ENCODE peak calls at places on chromosomes 2 and 18, in four cellular contexts. One of them, this sample, is unnamed.
A peak's percentile ranks its signal among the peaks of the same experiment; 100 is the strongest.

GRCh38 chr2:31434911-31435310 is 20.4 kb upstream of the XDH start:
- DNase-seq in upper lobe of right lung: no peak
- DNase-seq in hepatocyte: no peak
- DNase-seq in ovary: no peak
- DNase-seq in this sample: no peak

GRCh38 chr2:164412831-164413230 is 208.5 kb downstream of the GRB14 start:
- DNase-seq in upper lobe of right lung: no peak
- DNase-seq in hepatocyte: no peak
- DNase-seq in ovary: no peak
- DNase-seq in this sample: no peak

GRCh38 chr2:205746408-205746785 is 64.1 kb downstream of the NRP2 start:
- DNase-seq in upper lobe of right lung: peak; percentile 70
- DNase-seq in hepatocyte: no peak
- DNase-seq in ovary: no peak
- DNase-seq in this sample: peak; percentile 51

GRCh38 chr18:54775686-54776085 is 52.6 kb upstream of the RAB27B start:
- DNase-seq in upper lobe of right lung: no peak
- DNase-seq in hepatocyte: no peak
- DNase-seq in ovary: no peak
- DNase-seq in this sample: peak; percentile 46

GRCh38 chr18:12651651-12652050 is 6.3 kb downstream of the SPIRE1 start:
- DNase-seq in upper lobe of right lung: no peak
- DNase-seq in hepatocyte: no peak
- DNase-seq in ovary: no peak
- DNase-seq in this sample: no peak

GRCh38 chr2:61647044-61647443 is 108.9 kb upstream of the XPO1 start:
- DNase-seq in upper lobe of right lung: no peak
- DNase-seq in hepatocyte: no peak
- DNase-seq in ovary: no peak
- DNase-seq in this sample: no peak

GRCh38 chr2:227824711-227825110 is 11.1 kb downstream of the CCL20 start:
- DNase-seq in upper lobe of right lung: no peak
- DNase-seq in hepatocyte: no peak
- DNase-seq in ovary: no peak
- DNase-seq in this sample: no peak

GRCh38 chr2:113167115-113167932 is 6.4 kb upstream of the PSD4 start:
- DNase-seq in upper lobe of right lung: peak; percentile 78
- DNase-seq in hepatocyte: peak; percentile 76
- DNase-seq in ovary: peak; percentile 44
- DNase-seq in this sample: no peak

GRCh38 chr2:65416321-65416720 is 16.1 kb downstream of the SPRED2 start:
- DNase-seq in upper lobe of right lung: no peak
- DNase-seq in hepatocyte: no peak
- DNase-seq in ovary: no peak
- DNase-seq in this sample: no peak

GRCh38 chr18:76672627-76673026 is 149.7 kb upstream of the ZNF236 start:
- DNase-seq in upper lobe of right lung: no peak
- DNase-seq in hepatocyte: peak; percentile 31
- DNase-seq in ovary: no peak
- DNase-seq in this sample: peak; percentile 4

GRCh38 chr2:176753752-176754474 is 458.7 kb upstream of the HNRNPA3 start:
- DNase-seq in upper lobe of right lung: no peak
- DNase-seq in hepatocyte: no peak
- DNase-seq in ovary: no peak
- DNase-seq in this sample: no peak

GRCh38 chr2:71604709-71605085 is 151.3 kb downstream of the DYSF start:
- DNase-seq in upper lobe of right lung: peak; percentile 36
- DNase-seq in hepatocyte: no peak
- DNase-seq in ovary: no peak
- DNase-seq in this sample: no peak

GRCh38 chr2:108396845-108397244 is 19.1 kb downstream of the SULT1C4 start:
- DNase-seq in upper lobe of right lung: no peak
- DNase-seq in hepatocyte: no peak
- DNase-seq in ovary: no peak
- DNase-seq in this sample: no peak

GRCh38 chr2:45009303-45009927 is at the start of gene SIX2:
- DNase-seq in upper lobe of right lung: peak; percentile 94
- DNase-seq in hepatocyte: peak; percentile 93
- DNase-seq in ovary: peak; percentile 60
- DNase-seq in this sample: peak; percentile 90

GRCh38 chr2:133777607-133778006 is 209.3 kb upstream of the NCKAP5 start:
- DNase-seq in upper lobe of right lung: no peak
- DNase-seq in hepatocyte: no peak
- DNase-seq in ovary: no peak
- DNase-seq in this sample: peak; percentile 72

GRCh38 chr18:21453512-21453862 is 147.0 kb downstream of the ESCO1 start:
- DNase-seq in upper lobe of right lung: no peak
- DNase-seq in hepatocyte: no peak
- DNase-seq in ovary: no peak
- DNase-seq in this sample: no peak

GRCh38 chr2:202786792-202787191 is 84.8 kb downstream of the ICA1L start:
- DNase-seq in upper lobe of right lung: no peak
- DNase-seq in hepatocyte: no peak
- DNase-seq in ovary: no peak
- DNase-seq in this sample: no peak

GRCh38 chr18:45890606-45891005 is 65.1 kb downstream of the SIGLEC15 start:
- DNase-seq in upper lobe of right lung: no peak
- DNase-seq in hepatocyte: no peak
- DNase-seq in ovary: no peak
- DNase-seq in this sample: no peak

GRCh38 chr2:39990335-39990734 is 211.3 kb upstream of the THUMPD2 start:
- DNase-seq in upper lobe of right lung: no peak
- DNase-seq in hepatocyte: no peak
- DNase-seq in ovary: no peak
- DNase-seq in this sample: no peak

GRCh38 chr18:9858642-9859041 is 27.1 kb upstream of the TXNDC2 start:
- DNase-seq in upper lobe of right lung: no peak
- DNase-seq in hepatocyte: no peak
- DNase-seq in ovary: no peak
- DNase-seq in this sample: no peak

GRCh38 chr18:49728542-49728941 is 84.8 kb downstream of the ACAA2 start:
- DNase-seq in upper lobe of right lung: peak; percentile 70
- DNase-seq in hepatocyte: peak; percentile 39
- DNase-seq in ovary: peak; percentile 54
- DNase-seq in this sample: peak; percentile 48

GRCh38 chr2:22301251-22301650 is 1083.7 kb upstream of the KLHL29 start:
- DNase-seq in upper lobe of right lung: no peak
- DNase-seq in hepatocyte: no peak
- DNase-seq in ovary: no peak
- DNase-seq in this sample: no peak

GRCh38 chr2:152472524-152472923 is 137.6 kb downstream of the FMNL2 start:
- DNase-seq in upper lobe of right lung: no peak
- DNase-seq in hepatocyte: no peak
- DNase-seq in ovary: no peak
- DNase-seq in this sample: no peak

GRCh38 chr2:27884546-27884945 is 5.6 kb downstream of the RBKS start:
- DNase-seq in upper lobe of right lung: no peak
- DNase-seq in hepatocyte: no peak
- DNase-seq in ovary: no peak
- DNase-seq in this sample: no peak

GRCh38 chr18:58754544-58755068 is 83.3 kb downstream of the MALT1 start:
- DNase-seq in upper lobe of right lung: peak; percentile 72
- DNase-seq in hepatocyte: no peak
- DNase-seq in ovary: no peak
- DNase-seq in this sample: no peak

GRCh38 chr2:100641115-100641415 is 78.3 kb downstream of the PDCL3 start:
- DNase-seq in upper lobe of right lung: no peak
- DNase-seq in hepatocyte: no peak
- DNase-seq in ovary: no peak
- DNase-seq in this sample: no peak

GRCh38 chr2:111054791-111055627 is 65.7 kb upstream of the BCL2L11 start:
- DNase-seq in upper lobe of right lung: no peak
- DNase-seq in hepatocyte: peak; percentile 4
- DNase-seq in ovary: no peak
- DNase-seq in this sample: no peak

GRCh38 chr18:24227976-24228660 is 89.3 kb downstream of the CABYR start:
- DNase-seq in upper lobe of right lung: no peak
- DNase-seq in hepatocyte: no peak
- DNase-seq in ovary: no peak
- DNase-seq in this sample: peak; percentile 77

GRCh38 chr2:236446521-236446920 is 123.1 kb upstream of the ACKR3 start:
- DNase-seq in upper lobe of right lung: no peak
- DNase-seq in hepatocyte: no peak
- DNase-seq in ovary: no peak
- DNase-seq in this sample: no peak

GRCh38 chr2:25377822-25378421 is 36.2 kb upstream of the DNMT3A start:
- DNase-seq in upper lobe of right lung: peak; percentile 53
- DNase-seq in hepatocyte: no peak
- DNase-seq in ovary: peak; percentile 37
- DNase-seq in this sample: peak; percentile 34
- H3K27ac ChIP-seq in upper lobe of right lung: no peak overlapping the region
- H3K27ac ChIP-seq in hepatocyte: peak overlapping the region; percentile 77
- H3K27ac ChIP-seq in ovary: no peak overlapping the region
- H3K27ac ChIP-seq in this sample: peak overlapping the region; percentile 80

GRCh38 chr2:66536290-66536673 is 101.4 kb downstream of the MEIS1 start:
- DNase-seq in upper lobe of right lung: no peak
- DNase-seq in hepatocyte: no peak
- DNase-seq in ovary: no peak
- DNase-seq in this sample: no peak

GRCh38 chr2:66534461-66534860 is 99.5 kb downstream of the MEIS1 start:
- DNase-seq in upper lobe of right lung: no peak
- DNase-seq in hepatocyte: no peak
- DNase-seq in ovary: no peak
- DNase-seq in this sample: no peak

GRCh38 chr2:66535574-66536289 is 100.8 kb downstream of the MEIS1 start:
- DNase-seq in upper lobe of right lung: no peak
- DNase-seq in hepatocyte: no peak
- DNase-seq in ovary: no peak
- DNase-seq in this sample: no peak

GRCh38 chr2:66531156-66531555 is 96.2 kb downstream of the MEIS1 start:
- DNase-seq in upper lobe of right lung: no peak
- DNase-seq in hepatocyte: no peak
- DNase-seq in ovary: no peak
- DNase-seq in this sample: no peak

DNA sequence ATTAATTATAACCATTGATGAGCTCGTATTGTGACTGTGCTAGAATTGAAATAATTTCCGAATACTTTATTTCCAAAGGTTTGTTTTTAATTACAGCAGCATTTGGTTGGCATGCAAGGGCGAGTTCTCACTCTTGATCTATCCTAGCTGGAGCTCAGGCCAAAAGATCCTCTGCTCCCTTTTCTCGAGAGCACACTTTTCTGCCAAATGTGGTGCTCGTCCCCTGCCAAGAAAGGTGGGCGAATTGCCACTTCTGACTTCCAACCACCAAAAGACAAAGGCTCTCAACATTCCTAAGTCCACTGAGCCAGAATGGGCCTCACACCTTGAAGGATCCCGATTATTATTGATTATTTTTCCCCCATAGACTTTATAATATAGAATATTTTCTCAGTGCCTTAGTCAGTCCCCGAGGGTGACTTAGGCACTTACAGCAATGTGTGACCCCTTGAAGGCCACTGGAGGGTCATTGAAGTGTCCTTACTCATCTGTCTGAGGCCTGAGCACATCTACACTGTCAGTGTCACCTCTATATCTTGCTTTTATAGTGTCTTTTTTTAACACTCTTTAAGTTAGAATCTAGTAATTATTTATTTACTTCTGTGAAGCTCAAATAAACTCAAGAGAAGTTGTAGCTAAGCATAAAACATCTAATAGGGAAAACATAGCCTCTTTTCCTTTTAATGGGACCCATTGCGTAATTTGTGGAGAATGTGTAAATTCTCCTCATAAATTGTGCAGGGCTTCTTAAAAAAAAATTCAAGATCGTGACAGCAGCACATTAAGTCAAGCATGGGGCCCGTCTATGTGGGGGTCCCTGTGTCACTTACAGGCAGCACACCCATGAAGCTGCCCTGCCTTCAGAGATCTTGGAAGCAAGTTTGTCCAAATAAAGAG is 98.3 kb downstream of the MEIS1 start:
- DNase-seq in upper lobe of right lung: no peak
- DNase-seq in hepatocyte: no peak
- DNase-seq in ovary: peak; percentile 46
- DNase-seq in this sample: no peak
- H3K4me1 ChIP-seq in upper lobe of right lung: peaks cover 6% of the 10 kb centered on the region
- H3K4me1 ChIP-seq in hepatocyte: peaks cover 21% of the 10 kb centered on the region
- H3K4me1 ChIP-seq in ovary: peaks cover 4% of the 10 kb centered on the region
- H3K4me1 ChIP-seq in this sample: no peaks in the 10 kb centered on the region

GRCh38 chr18:62745089-62745751 is 29.9 kb downstream of the PHLPP1 start:
- DNase-seq in upper lobe of right lung: no peak
- DNase-seq in hepatocyte: no peak
- DNase-seq in ovary: no peak
- DNase-seq in this sample: no peak
- TF ChIP-seq CTCF in upper lobe of right lung: no peak
- TF ChIP-seq CTCF in hepatocyte: no peak
- TF ChIP-seq CTCF in ovary: no peak
- TF ChIP-seq CTCF in this sample: no peak

GRCh38 chr2:37653805-37654378 is 17.6 kb downstream of the CDC42EP3 start:
- DNase-seq in upper lobe of right lung: no peak
- DNase-seq in hepatocyte: no peak
- DNase-seq in ovary: no peak
- DNase-seq in this sample: peak; percentile 79
- H3K27ac ChIP-seq in upper lobe of right lung: peak overlapping the region; percentile 77
- H3K27ac ChIP-seq in hepatocyte: peak overlapping the region; percentile 10
- H3K27ac ChIP-seq in ovary: no peak overlapping the region
- H3K27ac ChIP-seq in this sample: peak overlapping the region; percentile 76

DNA sequence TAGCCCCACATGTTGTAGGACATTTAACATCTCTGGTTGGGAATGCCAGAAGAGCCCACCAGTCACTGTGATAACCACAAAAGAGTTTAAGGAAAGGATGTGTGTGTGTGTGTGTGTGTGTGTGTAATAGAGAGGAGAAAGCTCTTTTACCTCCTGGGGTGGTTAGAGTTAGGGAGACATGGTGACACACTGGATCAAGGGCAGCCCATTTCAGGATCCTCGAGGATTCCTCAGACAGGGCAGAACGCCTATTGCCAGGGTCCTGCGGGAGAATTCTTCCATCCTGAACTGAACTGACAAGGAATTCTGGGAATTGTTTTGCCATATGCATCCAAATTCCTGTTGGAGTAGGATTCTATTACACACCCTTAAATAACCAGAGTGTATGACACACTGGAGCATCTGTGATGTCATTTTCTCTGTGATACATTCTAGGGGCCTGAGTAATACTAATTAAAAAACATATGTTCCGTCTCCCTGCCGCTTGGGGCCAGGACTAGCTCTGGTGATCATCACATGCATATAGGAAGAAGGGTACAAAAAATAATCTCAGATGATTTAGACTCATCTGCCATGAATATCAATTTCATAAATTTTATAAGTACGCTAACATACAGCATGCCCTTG is 156.4 kb upstream of the MMADHC start:
- DNase-seq in upper lobe of right lung: no peak
- DNase-seq in hepatocyte: no peak
- DNase-seq in ovary: no peak
- DNase-seq in this sample: peak; percentile 86
- H3K4me1 ChIP-seq in upper lobe of right lung: no peaks in the 10 kb centered on the region
- H3K4me1 ChIP-seq in hepatocyte: peaks cover 11% of the 10 kb centered on the region
- H3K4me1 ChIP-seq in ovary: no peaks in the 10 kb centered on the region
- H3K4me1 ChIP-seq in this sample: peaks cover 48% of the 10 kb centered on the region

This sample was measured in foreskin keratinocyte.